ENCODE peak calls at places on chromosome 10, in six cellular contexts. C is endothelial cell of umbilical vein, W is mesendoderm, E is HCT116, D is GM23248, X is colonic mucosa. A is an unnamed sample.

GRCh38 chr10:100041620-100042019 is 31.9 kb upstream of the DNMBP start:
- DNase-seq in C (no peak), W (no peak), E (no peak), D (no peak), X (no peak), A (no peak)

GRCh38 chr10:101575580-101576228 is 12.4 kb downstream of the POLL start:
- DNase-seq in C (no peak), W (peak; percentile 47), E (no peak), D (no peak), X (no peak), A (no peak)

GRCh38 chr10:69571618-69572158 is 1.5 kb downstream of the NEUROG3 start:
- DNase-seq in C (no peak), W (no peak), E (no peak), D (no peak), X (no peak), A (no peak)

GRCh38 chr10:34280599-34281374 is 534.3 kb downstream of the PARD3 start:
- DNase-seq in C (peak; percentile 93), W (peak; percentile 56), E (no peak), D (peak; percentile 95), X (no peak), A (peak; percentile 98)

GRCh38 chr10:15789793-15790525 is 70.2 kb upstream of the ITGA8 start:
- DNase-seq in C (no peak), W (no peak), E (no peak), D (peak; percentile 88), X (no peak), A (peak; percentile 96)

GRCh38 chr10:18659784-18660561 is 742 bp downstream of the ARL5B start:
- DNase-seq in C (no peak), W (peak; percentile 68), E (no peak), D (peak; percentile 71), X (peak; percentile 85), A (peak; percentile 35)

GRCh38 chr10:31099101-31099500 is 67.4 kb upstream of the ZNF438 start:
- DNase-seq in C (no peak), W (no peak), E (no peak), D (no peak), X (no peak), A (no peak)

GRCh38 chr10:47315426-47315825 is 6.8 kb upstream of the GDF2 start:
- DNase-seq in C (no peak), W (no peak), E (no peak), D (no peak), X (no peak), A (no peak)

GRCh38 chr10:95693331-95693667 is 428 bp downstream of the TCTN3 start:
- DNase-seq in C (no peak), W (peak; percentile 29), E (no peak), D (no peak), X (peak; percentile 22), A (no peak)

GRCh38 chr10:55144001-55144400 is 343.0 kb upstream of the PCDH15 start:
- DNase-seq in C (peak; percentile 24), W (no peak), E (no peak), D (no peak), X (no peak), A (peak; percentile 38)

DNA sequence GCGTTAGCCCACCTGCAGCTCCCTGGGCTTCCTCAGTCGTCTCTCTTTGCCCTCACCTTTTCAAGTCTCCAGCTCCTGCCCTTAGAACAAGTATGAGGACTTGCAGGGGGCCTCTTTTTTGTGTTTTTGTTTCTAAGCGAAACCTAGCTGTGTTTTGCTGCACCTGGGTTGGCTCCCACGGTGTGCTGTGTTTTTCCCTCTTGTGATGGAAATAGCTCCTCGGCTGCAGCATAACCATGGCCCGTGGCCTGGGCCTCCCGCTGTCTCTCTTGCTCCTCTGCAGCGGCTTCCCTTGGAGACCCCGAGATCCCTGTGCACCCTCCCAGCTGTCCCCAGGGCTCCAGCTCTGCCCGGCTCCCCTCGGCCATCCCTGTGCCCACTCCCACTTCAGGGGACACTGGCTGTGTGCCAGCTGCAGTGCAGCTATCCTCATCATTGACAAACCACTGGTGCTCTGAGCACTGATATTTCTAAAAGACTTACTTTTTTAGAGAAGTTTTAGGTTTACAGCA is 75.6 kb upstream of the TCERG1L start:
- DNase-seq in C (no peak), W (no peak), E (no peak), D (no peak), X (no peak), A (no peak)
- H3K9ac ChIP-seq in C (no peak overlapping the region), W (no peak overlapping the region), E (no peak overlapping the region), D (no peak overlapping the region), X (no peak overlapping the region), A (no peak overlapping the region)

DNA sequence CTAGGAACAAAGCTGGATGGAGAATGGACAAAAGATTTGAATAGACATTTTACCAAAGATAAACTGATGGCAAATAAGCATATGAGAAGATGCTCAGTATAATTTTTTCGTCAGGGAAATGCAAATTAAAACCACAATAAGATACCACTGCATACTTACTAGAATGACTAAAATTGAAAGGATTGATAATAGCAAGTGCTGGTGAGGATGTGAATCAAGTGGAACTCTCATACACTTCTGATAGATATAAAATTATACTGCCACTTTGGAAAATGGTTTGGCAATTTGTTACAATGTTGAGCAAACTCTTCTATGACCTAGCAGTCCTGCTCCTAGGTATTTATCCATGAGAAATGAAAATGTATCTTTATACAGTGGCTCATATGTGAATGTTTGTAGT is 83.3 kb downstream of the EXOC6 start:
- DNase-seq in C (no peak), W (no peak), E (no peak), D (no peak), X (no peak), A (no peak)
- H3K4me1 ChIP-seq in C (no peaks in the 10 kb centered on the region), W (no peaks in the 10 kb centered on the region), E (no peaks in the 10 kb centered on the region), D (no peaks in the 10 kb centered on the region), X (no peaks in the 10 kb centered on the region), A (no peaks in the 10 kb centered on the region)

GRCh38 chr10:91135113-91135512 is 85.3 kb upstream of the PCGF5 start:
- DNase-seq in C (no peak), W (no peak), E (no peak), D (no peak), X (no peak), A (no peak)

GRCh38 chr10:91140995-91141549 is 79.4 kb upstream of the PCGF5 start:
- DNase-seq in C (no peak), W (no peak), E (no peak), D (peak; percentile 17), X (no peak), A (no peak)

GRCh38 chr10:91137011-91137643 is 83.3 kb upstream of the PCGF5 start:
- DNase-seq in C (no peak), W (no peak), E (no peak), D (no peak), X (no peak), A (no peak)

DNA sequence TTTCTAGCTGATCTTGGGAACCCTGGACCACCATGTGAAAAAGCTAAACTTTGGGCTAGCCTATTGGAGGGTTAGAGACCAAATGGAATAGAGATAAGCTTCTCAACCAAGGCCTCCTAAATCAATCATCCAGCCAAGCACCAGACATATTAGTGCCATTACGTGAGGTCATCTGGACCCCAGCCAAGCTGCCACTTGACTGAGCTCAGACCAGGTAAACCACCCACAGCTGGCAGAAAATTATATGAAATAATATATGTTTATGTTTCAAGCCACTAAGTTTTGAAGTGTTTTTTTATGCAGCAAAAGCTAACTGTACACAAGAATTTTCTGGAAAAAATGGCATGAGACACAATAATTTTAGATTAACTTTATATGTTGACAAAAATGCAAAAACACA is 82.6 kb upstream of the PCGF5 start:
- DNase-seq in C (no peak), W (no peak), E (no peak), D (no peak), X (no peak), A (no peak)
- H3K9ac ChIP-seq in C (no peak overlapping the region), W (no peak overlapping the region), E (no peak overlapping the region), D (no peak overlapping the region), X (no peak overlapping the region), A (no peak overlapping the region)

DNA sequence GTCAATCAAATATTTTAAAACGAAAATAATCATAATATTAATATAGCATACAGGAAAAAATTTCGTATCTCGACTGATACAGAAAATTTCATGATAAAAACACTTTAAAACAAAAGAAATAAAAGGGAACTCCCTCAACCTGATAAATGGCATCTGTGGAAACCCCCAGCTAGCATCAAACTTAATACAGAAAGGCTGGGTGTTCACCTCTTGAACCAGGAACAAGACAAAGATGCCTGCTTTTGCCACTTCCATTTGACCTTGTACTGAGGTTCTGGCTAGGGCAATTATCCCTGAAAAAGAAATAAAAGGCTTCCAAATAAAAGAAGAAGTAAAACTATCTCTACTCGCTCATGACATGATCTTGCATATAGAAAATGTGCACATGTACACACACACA is 2.5 kb upstream of the ALOX5 start:
- DNase-seq in C (no peak), W (no peak), E (no peak), D (no peak), X (no peak), A (no peak)
- H3K4me1 ChIP-seq in C (peaks cover 8% of the 10 kb centered on the region), W (peaks cover 2% of the 10 kb centered on the region), E (peaks cover 34% of the 10 kb centered on the region), D (no peaks in the 10 kb centered on the region), X (no peaks in the 10 kb centered on the region), A (no peaks in the 10 kb centered on the region)

GRCh38 chr10:103431902-103432301 is 20.3 kb downstream of the CALHM2 start:
- DNase-seq in C (no peak), W (no peak), E (no peak), D (no peak), X (no peak), A (peak; percentile 21)

GRCh38 chr10:103439776-103440175 is 12.4 kb downstream of the CALHM2 start:
- DNase-seq in C (no peak), W (no peak), E (no peak), D (no peak), X (no peak), A (no peak)

GRCh38 chr10:103428989-103429643 is 23.1 kb downstream of the CALHM2 start:
- DNase-seq in C (peak; percentile 2), W (no peak), E (no peak), D (no peak), X (no peak), A (no peak)

GRCh38 chr10:103429647-103430046 is 22.5 kb downstream of the CALHM2 start:
- DNase-seq in C (no peak), W (no peak), E (no peak), D (no peak), X (no peak), A (no peak)

GRCh38 chr10:103433858-103434257 is 18.3 kb downstream of the CALHM2 start:
- DNase-seq in C (no peak), W (no peak), E (no peak), D (no peak), X (no peak), A (no peak)
- H3K9ac ChIP-seq in C (no peak overlapping the region), W (no peak overlapping the region), E (no peak overlapping the region), D (no peak overlapping the region), X (no peak overlapping the region), A (no peak overlapping the region)

A was measured in fibroblast of lung.